ENCODE peak calls at places on chromosomes 16 and 17, in eight cellular contexts. One of them, this sample, is unnamed.

GRCh38 chr17:37571674-37572073 is 37.5 kb downstream of the SYNRG start:
- DNase-seq in GM12878: no peak
- DNase-seq in neural progenitor cell: no peak
- DNase-seq in brain microvascular endothelial cell: no peak
- DNase-seq in prostate gland: no peak
- DNase-seq in ascending aorta: no peak
- DNase-seq in heart right ventricle: no peak
- DNase-seq in effector memory CD4-positive, alpha-beta T cell: no peak
- DNase-seq in this sample: no peak

GRCh38 chr17:16516594-16517018 is 24.6 kb upstream of the LRRC75A start:
- DNase-seq in brain microvascular endothelial cell: peak; percentile 73
- DNase-seq in GM12878: no peak
- DNase-seq in ascending aorta: no peak
- DNase-seq in prostate gland: no peak
- DNase-seq in heart right ventricle: no peak
- DNase-seq in neural progenitor cell: peak; percentile 54
- DNase-seq in effector memory CD4-positive, alpha-beta T cell: no peak
- DNase-seq in this sample: no peak

GRCh38 chr17:59634632-59635561 is 15.2 kb downstream of the CLTC start:
- DNase-seq in brain microvascular endothelial cell: no peak
- DNase-seq in effector memory CD4-positive, alpha-beta T cell: no peak
- DNase-seq in prostate gland: no peak
- DNase-seq in GM12878: no peak
- DNase-seq in neural progenitor cell: no peak
- DNase-seq in ascending aorta: no peak
- DNase-seq in heart right ventricle: no peak
- DNase-seq in this sample: no peak

GRCh38 chr17:4220655-4221054 is 43.1 kb downstream of the ANKFY1 start:
- DNase-seq in ascending aorta: no peak
- DNase-seq in heart right ventricle: no peak
- DNase-seq in brain microvascular endothelial cell: no peak
- DNase-seq in neural progenitor cell: no peak
- DNase-seq in GM12878: no peak
- DNase-seq in effector memory CD4-positive, alpha-beta T cell: no peak
- DNase-seq in prostate gland: peak; percentile 20
- DNase-seq in this sample: no peak

GRCh38 chr17:82963104-82963950 is 116.1 kb upstream of the METRNL start:
- DNase-seq in ascending aorta: no peak
- DNase-seq in prostate gland: peak; percentile 59
- DNase-seq in brain microvascular endothelial cell: peak; percentile 69
- DNase-seq in effector memory CD4-positive, alpha-beta T cell: no peak
- DNase-seq in neural progenitor cell: peak; percentile 86
- DNase-seq in heart right ventricle: peak; percentile 82
- DNase-seq in GM12878: no peak
- DNase-seq in this sample: peak; percentile 86

GRCh38 chr16:88773812-88774291 is 11.2 kb downstream of the PIEZO1 start:
- DNase-seq in heart right ventricle: peak; percentile 69
- DNase-seq in brain microvascular endothelial cell: peak; percentile 82
- DNase-seq in neural progenitor cell: peak; percentile 68
- DNase-seq in ascending aorta: no peak
- DNase-seq in prostate gland: no peak
- DNase-seq in GM12878: no peak
- DNase-seq in effector memory CD4-positive, alpha-beta T cell: no peak
- DNase-seq in this sample: peak; percentile 75

GRCh38 chr17:45973943-45974859 is 24.8 kb upstream of the STH start:
- DNase-seq in ascending aorta: no peak
- DNase-seq in neural progenitor cell: no peak
- DNase-seq in GM12878: no peak
- DNase-seq in heart right ventricle: no peak
- DNase-seq in brain microvascular endothelial cell: no peak
- DNase-seq in prostate gland: peak; percentile 60
- DNase-seq in effector memory CD4-positive, alpha-beta T cell: no peak
- DNase-seq in this sample: no peak

GRCh38 chr16:84643180-84643583 is 5.1 kb upstream of the KLHL36 start:
- DNase-seq in effector memory CD4-positive, alpha-beta T cell: no peak
- DNase-seq in neural progenitor cell: no peak
- DNase-seq in GM12878: no peak
- DNase-seq in ascending aorta: peak; percentile 41
- DNase-seq in prostate gland: peak; percentile 77
- DNase-seq in heart right ventricle: peak; percentile 68
- DNase-seq in brain microvascular endothelial cell: peak; percentile 58
- DNase-seq in this sample: peak; percentile 76

GRCh38 chr17:31390426-31390747 is 1.1 kb upstream of the RAB11FIP4 start:
- DNase-seq in effector memory CD4-positive, alpha-beta T cell: no peak
- DNase-seq in brain microvascular endothelial cell: no peak
- DNase-seq in neural progenitor cell: no peak
- DNase-seq in GM12878: no peak
- DNase-seq in ascending aorta: no peak
- DNase-seq in prostate gland: no peak
- DNase-seq in heart right ventricle: no peak
- DNase-seq in this sample: no peak

GRCh38 chr16:21570676-21571017 is 28.7 kb upstream of the METTL9 start:
- DNase-seq in heart right ventricle: no peak
- DNase-seq in effector memory CD4-positive, alpha-beta T cell: no peak
- DNase-seq in ascending aorta: no peak
- DNase-seq in prostate gland: no peak
- DNase-seq in GM12878: no peak
- DNase-seq in brain microvascular endothelial cell: no peak
- DNase-seq in neural progenitor cell: no peak
- DNase-seq in this sample: no peak

GRCh38 chr16:86772671-86773338 is 194.5 kb downstream of the FOXL1 start:
- DNase-seq in prostate gland: no peak
- DNase-seq in effector memory CD4-positive, alpha-beta T cell: no peak
- DNase-seq in heart right ventricle: no peak
- DNase-seq in GM12878: no peak
- DNase-seq in ascending aorta: no peak
- DNase-seq in brain microvascular endothelial cell: peak; percentile 78
- DNase-seq in neural progenitor cell: peak; percentile 85
- DNase-seq in this sample: no peak

GRCh38 chr17:79019631-79020584 is 4.1 kb upstream of the C1QTNF1 start:
- DNase-seq in effector memory CD4-positive, alpha-beta T cell: peak; percentile 20
- DNase-seq in GM12878: no peak
- DNase-seq in heart right ventricle: peak; percentile 65
- DNase-seq in ascending aorta: peak; percentile 53
- DNase-seq in prostate gland: peak; percentile 65
- DNase-seq in brain microvascular endothelial cell: peak; percentile 83
- DNase-seq in neural progenitor cell: peak; percentile 53
- DNase-seq in this sample: peak; percentile 68

GRCh38 chr16:23013484-23013883 is 135.8 kb downstream of the USP31 start:
- DNase-seq in ascending aorta: no peak
- DNase-seq in effector memory CD4-positive, alpha-beta T cell: no peak
- DNase-seq in brain microvascular endothelial cell: peak; percentile 6
- DNase-seq in GM12878: no peak
- DNase-seq in prostate gland: no peak
- DNase-seq in neural progenitor cell: peak; percentile 6
- DNase-seq in heart right ventricle: no peak
- DNase-seq in this sample: no peak

GRCh38 chr16:23014592-23014991 is 134.7 kb downstream of the USP31 start:
- DNase-seq in brain microvascular endothelial cell: no peak
- DNase-seq in prostate gland: no peak
- DNase-seq in ascending aorta: no peak
- DNase-seq in GM12878: no peak
- DNase-seq in neural progenitor cell: no peak
- DNase-seq in heart right ventricle: no peak
- DNase-seq in effector memory CD4-positive, alpha-beta T cell: no peak
- DNase-seq in this sample: no peak

GRCh38 chr16:23006380-23006779 is 142.9 kb downstream of the USP31 start:
- DNase-seq in effector memory CD4-positive, alpha-beta T cell: no peak
- DNase-seq in ascending aorta: no peak
- DNase-seq in heart right ventricle: no peak
- DNase-seq in brain microvascular endothelial cell: no peak
- DNase-seq in neural progenitor cell: no peak
- DNase-seq in prostate gland: no peak
- DNase-seq in GM12878: no peak
- DNase-seq in this sample: no peak

GRCh38 chr16:23008041-23008440 is 141.2 kb downstream of the USP31 start:
- DNase-seq in brain microvascular endothelial cell: no peak
- DNase-seq in GM12878: no peak
- DNase-seq in neural progenitor cell: no peak
- DNase-seq in prostate gland: no peak
- DNase-seq in ascending aorta: no peak
- DNase-seq in effector memory CD4-positive, alpha-beta T cell: no peak
- DNase-seq in heart right ventricle: no peak
- DNase-seq in this sample: no peak

GRCh38 chr16:23009075-23009474 is 140.2 kb downstream of the USP31 start:
- DNase-seq in neural progenitor cell: no peak
- DNase-seq in ascending aorta: no peak
- DNase-seq in heart right ventricle: no peak
- DNase-seq in prostate gland: no peak
- DNase-seq in effector memory CD4-positive, alpha-beta T cell: no peak
- DNase-seq in brain microvascular endothelial cell: no peak
- DNase-seq in GM12878: no peak
- DNase-seq in this sample: no peak
- H3K27me3 ChIP-seq in neural progenitor cell: no peaks in the 10 kb centered on the region
- H3K27me3 ChIP-seq in ascending aorta: no peaks in the 10 kb centered on the region
- H3K27me3 ChIP-seq in heart right ventricle: peaks cover 25% of the 10 kb centered on the region
- H3K27me3 ChIP-seq in prostate gland: no peaks in the 10 kb centered on the region
- H3K27me3 ChIP-seq in effector memory CD4-positive, alpha-beta T cell: no peaks in the 10 kb centered on the region
- H3K27me3 ChIP-seq in brain microvascular endothelial cell: no peaks in the 10 kb centered on the region
- H3K27me3 ChIP-seq in GM12878: no peaks in the 10 kb centered on the region
- H3K27me3 ChIP-seq in this sample: peaks cover 41% of the 10 kb centered on the region

DNA sequence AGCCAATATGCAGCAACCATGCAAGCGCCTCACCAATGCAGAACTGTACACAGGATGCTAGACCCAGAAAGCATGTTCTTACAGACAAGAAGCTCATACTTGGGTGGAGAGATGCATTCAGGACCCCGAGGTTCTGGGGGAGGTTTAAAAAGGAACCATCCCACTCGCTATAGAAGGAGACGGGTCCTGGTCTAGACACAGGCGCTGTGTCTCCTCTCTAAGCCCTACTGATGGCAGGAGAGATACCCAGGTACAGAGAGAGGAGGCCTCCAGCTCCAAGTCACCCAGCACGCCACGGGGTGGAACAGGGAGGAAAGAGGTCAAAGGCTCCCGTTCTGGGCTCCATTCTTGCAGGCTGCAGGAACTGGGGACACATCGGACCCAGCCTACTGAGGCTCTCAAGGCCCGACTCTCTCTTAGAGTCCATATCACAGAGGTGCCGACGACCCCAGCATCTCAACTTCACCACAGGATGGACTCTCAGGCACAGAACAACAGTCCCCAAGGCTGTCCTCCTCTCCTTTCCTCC is 28.0 kb downstream of the SRCIN1 start:
- DNase-seq in heart right ventricle: no peak
- DNase-seq in prostate gland: no peak
- DNase-seq in neural progenitor cell: no peak
- DNase-seq in GM12878: no peak
- DNase-seq in effector memory CD4-positive, alpha-beta T cell: no peak
- DNase-seq in brain microvascular endothelial cell: no peak
- DNase-seq in ascending aorta: no peak
- DNase-seq in this sample: no peak
- H3K27me3 ChIP-seq in heart right ventricle: peaks cover 82% of the 10 kb centered on the region
- H3K27me3 ChIP-seq in prostate gland: peaks cover 4% of the 10 kb centered on the region
- H3K27me3 ChIP-seq in neural progenitor cell: peaks cover 83% of the 10 kb centered on the region
- H3K27me3 ChIP-seq in GM12878: peaks cover 35% of the 10 kb centered on the region
- H3K27me3 ChIP-seq in effector memory CD4-positive, alpha-beta T cell: peaks cover 53% of the 10 kb centered on the region
- H3K27me3 ChIP-seq in brain microvascular endothelial cell: peaks cover 72% of the 10 kb centered on the region
- H3K27me3 ChIP-seq in ascending aorta: peaks cover 14% of the 10 kb centered on the region
- H3K27me3 ChIP-seq in this sample: peaks cover 96% of the 10 kb centered on the region

GRCh38 chr16:29656688-29657523 is 6.1 kb upstream of the SPN start:
- DNase-seq in prostate gland: no peak
- DNase-seq in brain microvascular endothelial cell: no peak
- DNase-seq in heart right ventricle: no peak
- DNase-seq in neural progenitor cell: no peak
- DNase-seq in GM12878: no peak
- DNase-seq in ascending aorta: no peak
- DNase-seq in effector memory CD4-positive, alpha-beta T cell: no peak
- DNase-seq in this sample: no peak

GRCh38 chr16:29646947-29647346 is 16.1 kb upstream of the SPN start:
- DNase-seq in neural progenitor cell: no peak
- DNase-seq in ascending aorta: no peak
- DNase-seq in heart right ventricle: no peak
- DNase-seq in brain microvascular endothelial cell: no peak
- DNase-seq in prostate gland: no peak
- DNase-seq in GM12878: no peak
- DNase-seq in effector memory CD4-positive, alpha-beta T cell: no peak
- DNase-seq in this sample: no peak

GRCh38 chr16:29653436-29653835 is 9.6 kb upstream of the SPN start:
- DNase-seq in neural progenitor cell: no peak
- DNase-seq in effector memory CD4-positive, alpha-beta T cell: no peak
- DNase-seq in ascending aorta: no peak
- DNase-seq in brain microvascular endothelial cell: no peak
- DNase-seq in heart right ventricle: no peak
- DNase-seq in GM12878: no peak
- DNase-seq in prostate gland: no peak
- DNase-seq in this sample: no peak

GRCh38 chr16:29649560-29650494 is 13.2 kb upstream of the SPN start:
- DNase-seq in neural progenitor cell: no peak
- DNase-seq in prostate gland: no peak
- DNase-seq in ascending aorta: no peak
- DNase-seq in GM12878: no peak
- DNase-seq in heart right ventricle: no peak
- DNase-seq in brain microvascular endothelial cell: no peak
- DNase-seq in effector memory CD4-positive, alpha-beta T cell: no peak
- DNase-seq in this sample: no peak

DNA sequence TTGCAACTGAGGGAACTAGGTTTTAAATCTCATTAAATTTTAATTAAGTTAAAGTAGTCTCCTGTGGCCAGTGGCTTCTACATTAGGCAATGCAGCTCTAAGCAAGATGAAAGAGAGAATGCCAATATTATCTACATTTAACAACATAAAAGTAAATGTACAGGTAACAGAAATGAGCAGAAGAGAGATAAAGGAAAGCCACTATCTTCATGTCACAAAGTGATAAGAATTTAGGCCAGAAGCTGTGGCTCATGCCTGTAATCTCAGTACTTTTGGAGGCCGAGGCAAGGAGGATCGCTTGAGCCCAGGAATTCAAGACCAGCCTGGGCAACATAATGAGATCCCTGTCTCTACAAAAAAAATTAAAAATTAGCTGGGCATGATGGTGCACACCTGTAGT is 11.1 kb upstream of the SPN start:
- DNase-seq in brain microvascular endothelial cell: no peak
- DNase-seq in effector memory CD4-positive, alpha-beta T cell: no peak
- DNase-seq in neural progenitor cell: no peak
- DNase-seq in heart right ventricle: no peak
- DNase-seq in GM12878: no peak
- DNase-seq in prostate gland: no peak
- DNase-seq in ascending aorta: no peak
- DNase-seq in this sample: no peak
- H3K27me3 ChIP-seq in brain microvascular endothelial cell: no peaks in the 10 kb centered on the region
- H3K27me3 ChIP-seq in effector memory CD4-positive, alpha-beta T cell: no peaks in the 10 kb centered on the region
- H3K27me3 ChIP-seq in neural progenitor cell: no peaks in the 10 kb centered on the region
- H3K27me3 ChIP-seq in heart right ventricle: no peaks in the 10 kb centered on the region
- H3K27me3 ChIP-seq in GM12878: no peaks in the 10 kb centered on the region
- H3K27me3 ChIP-seq in prostate gland: no peaks in the 10 kb centered on the region
- H3K27me3 ChIP-seq in ascending aorta: no peaks in the 10 kb centered on the region
- H3K27me3 ChIP-seq in this sample: no peaks in the 10 kb centered on the region

DNA sequence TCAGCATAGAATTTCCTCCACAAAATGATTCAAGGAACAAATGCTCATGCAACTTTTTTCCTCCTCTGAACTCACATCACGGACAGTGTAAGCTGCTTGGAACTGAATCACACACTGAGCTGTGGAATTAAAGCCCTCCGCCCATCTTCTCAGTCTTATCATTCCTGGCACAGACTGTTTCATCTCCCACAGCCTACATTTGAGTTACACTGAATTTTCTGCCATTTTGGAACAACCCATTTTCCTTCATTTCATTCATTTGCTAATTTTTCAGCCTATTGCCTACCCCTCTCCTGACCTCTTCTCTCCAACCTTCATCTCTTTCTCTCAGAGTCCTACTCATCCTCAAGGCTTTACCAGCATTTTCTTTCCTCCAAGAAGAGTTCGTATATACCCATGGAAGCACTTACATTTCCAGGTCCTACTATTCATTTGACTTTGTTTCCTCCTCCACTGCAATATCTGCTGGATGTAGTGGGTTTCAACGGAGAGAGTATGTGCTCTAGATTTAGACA is 39.1 kb upstream of the TOM1L1 start:
- DNase-seq in GM12878: no peak
- DNase-seq in heart right ventricle: no peak
- DNase-seq in ascending aorta: no peak
- DNase-seq in prostate gland: no peak
- DNase-seq in neural progenitor cell: no peak
- DNase-seq in brain microvascular endothelial cell: no peak
- DNase-seq in effector memory CD4-positive, alpha-beta T cell: no peak
- DNase-seq in this sample: no peak
- H3K27me3 ChIP-seq in GM12878: no peaks in the 10 kb centered on the region
- H3K27me3 ChIP-seq in heart right ventricle: no peaks in the 10 kb centered on the region
- H3K27me3 ChIP-seq in ascending aorta: no peaks in the 10 kb centered on the region
- H3K27me3 ChIP-seq in prostate gland: no peaks in the 10 kb centered on the region
- H3K27me3 ChIP-seq in neural progenitor cell: no peaks in the 10 kb centered on the region
- H3K27me3 ChIP-seq in brain microvascular endothelial cell: no peaks in the 10 kb centered on the region
- H3K27me3 ChIP-seq in effector memory CD4-positive, alpha-beta T cell: no peaks in the 10 kb centered on the region
- H3K27me3 ChIP-seq in this sample: no peaks in the 10 kb centered on the region